ENCODE peak calls at places on chromosomes 1 and 21, in nine cellular contexts. Q is CD4-positive, CD25-positive, alpha-beta regulatory T cell; T is effector CD4-positive, alpha-beta T cell; Z is activated CD8-positive, alpha-beta memory T cell treated with anti-CD3 and anti-CD28 coated beads for 24 hours; E is A172; O is NCI-H2029; V is stimulated activated CD4-positive, alpha-beta T cell treated with anti-CD3 and anti-CD28 coated beads, Interleukin-2, amount 100 ng/mL, for 4 hours; L is progenitor cell of endocrine pancreas; P is kidney epithelial cell. J is an unnamed sample.

GRCh38 chr1:24236170-24237045 is 49.3 kb upstream of the IFNLR1 start:
- DNase-seq in L (no peak), V (no peak), P (peak), Z (peak), E (peak), Q (peak), T (no peak), O (no peak), J (peak)

GRCh38 chr21:32826317-32827167 is 55.0 kb upstream of the PAXBP1 start:
- DNase-seq in V (peak), E (peak), P (no peak), Q (peak), O (peak), T (no peak), L (no peak), Z (peak), J (peak)

GRCh38 chr1:193766329-193766728 is 579.9 kb upstream of the B3GALT2 start:
- DNase-seq in Z (no peak), L (no peak), O (no peak), Q (no peak), E (no peak), P (no peak), T (no peak), V (no peak), J (no peak)

GRCh38 chr1:99849744-99850457 is at the start of gene AGL:
- DNase-seq in T (peak), E (peak), P (peak), O (peak), V (peak), L (peak), Z (peak), Q (peak), J (peak)

GRCh38 chr1:100584761-100585745 is 47.1 kb downstream of the GPR88 start:
- DNase-seq in P (no peak), L (no peak), Q (no peak), T (no peak), O (no peak), Z (no peak), V (no peak), E (peak), J (no peak)

GRCh38 chr1:32192220-32192948 is 8.0 kb upstream of the CCDC28B start:
- DNase-seq in E (no peak), Q (no peak), O (no peak), T (no peak), Z (no peak), P (no peak), V (no peak), L (no peak), J (no peak)

GRCh38 chr1:6343506-6344405 is 49.8 kb downstream of the ACOT7 start:
- DNase-seq in Z (peak), Q (peak), L (peak), O (no peak), E (peak), P (no peak), V (peak), T (peak), J (peak)

GRCh38 chr1:55727010-55727409 is 511.8 kb upstream of the USP24 start:
- DNase-seq in Z (no peak), T (no peak), O (no peak), V (no peak), L (no peak), P (no peak), Q (no peak), E (peak), J (peak)

GRCh38 chr1:116854294-116854693 is 55.4 kb upstream of the PTGFRN start:
- DNase-seq in T (no peak), P (no peak), L (no peak), E (no peak), O (no peak), V (no peak), Q (no peak), Z (no peak), J (peak)

GRCh38 chr1:234970371-234970730 is 158.3 kb downstream of the TOMM20 start:
- DNase-seq in V (no peak), Z (no peak), L (no peak), Q (no peak), O (no peak), T (no peak), E (peak), P (no peak), J (no peak)

GRCh38 chr1:247367786-247368342 is 36.2 kb upstream of the ZNF496 start:
- DNase-seq in O (no peak), Z (no peak), P (no peak), Q (no peak), V (no peak), E (peak), T (no peak), L (no peak), J (no peak)

J was measured in RWPE1.